ENCODE peak calls at places on chromosomes 7 and 10, in ten cellular contexts. One of them, this sample, is unnamed.

GRCh38 chr10:23994459-23995046 is 214.4 kb upstream of the KIAA1217 start:
- DNase-seq in left kidney: peak
- DNase-seq in A549: peak
- DNase-seq in AG09319: peak
- DNase-seq in endothelial cell: peak
- DNase-seq in ELF-1: peak
- DNase-seq in cardiac fibroblast: peak
- DNase-seq in breast epithelium: peak
- DNase-seq in activated CD4-positive, CD25-positive, alpha-beta regulatory T cell: no peak
- DNase-seq in GM04504: peak
- DNase-seq in this sample: peak

GRCh38 chr7:151175047-151175792 is 7.7 kb upstream of the GBX1 start:
- DNase-seq in left kidney: no peak
- DNase-seq in A549: no peak
- DNase-seq in AG09319: no peak
- DNase-seq in endothelial cell: no peak
- DNase-seq in ELF-1: no peak
- DNase-seq in cardiac fibroblast: no peak
- DNase-seq in breast epithelium: no peak
- DNase-seq in activated CD4-positive, CD25-positive, alpha-beta regulatory T cell: no peak
- DNase-seq in GM04504: no peak
- DNase-seq in this sample: no peak

GRCh38 chr7:140316165-140316661 is 82.1 kb downstream of the SLC37A3 start:
- DNase-seq in left kidney: no peak
- DNase-seq in A549: peak
- DNase-seq in AG09319: peak
- DNase-seq in endothelial cell: no peak
- DNase-seq in ELF-1: no peak
- DNase-seq in cardiac fibroblast: peak
- DNase-seq in breast epithelium: peak
- DNase-seq in activated CD4-positive, CD25-positive, alpha-beta regulatory T cell: no peak
- DNase-seq in GM04504: peak
- DNase-seq in this sample: peak

GRCh38 chr7:31120800-31121513 is 68.8 kb downstream of the ADCYAP1R1 start:
- DNase-seq in left kidney: no peak
- DNase-seq in A549: no peak
- DNase-seq in AG09319: no peak
- DNase-seq in endothelial cell: no peak
- DNase-seq in ELF-1: no peak
- DNase-seq in cardiac fibroblast: no peak
- DNase-seq in breast epithelium: no peak
- DNase-seq in activated CD4-positive, CD25-positive, alpha-beta regulatory T cell: no peak
- DNase-seq in GM04504: no peak
- DNase-seq in this sample: no peak

GRCh38 chr7:138396251-138397070 is 63.6 kb upstream of the TRIM24 start:
- DNase-seq in left kidney: peak
- DNase-seq in A549: peak
- DNase-seq in AG09319: no peak
- DNase-seq in endothelial cell: no peak
- DNase-seq in ELF-1: peak
- DNase-seq in cardiac fibroblast: no peak
- DNase-seq in breast epithelium: no peak
- DNase-seq in activated CD4-positive, CD25-positive, alpha-beta regulatory T cell: no peak
- DNase-seq in GM04504: no peak
- DNase-seq in this sample: no peak

GRCh38 chr7:41401833-41402232 is 301.1 kb downstream of the INHBA start:
- DNase-seq in left kidney: no peak
- DNase-seq in A549: no peak
- DNase-seq in AG09319: no peak
- DNase-seq in endothelial cell: no peak
- DNase-seq in ELF-1: no peak
- DNase-seq in cardiac fibroblast: no peak
- DNase-seq in breast epithelium: no peak
- DNase-seq in activated CD4-positive, CD25-positive, alpha-beta regulatory T cell: no peak
- DNase-seq in GM04504: no peak
- DNase-seq in this sample: no peak

GRCh38 chr10:112376578-112376855 is 2.6 kb downstream of the ACSL5 start:
- DNase-seq in left kidney: no peak
- DNase-seq in A549: no peak
- DNase-seq in AG09319: no peak
- DNase-seq in endothelial cell: no peak
- DNase-seq in ELF-1: no peak
- DNase-seq in cardiac fibroblast: no peak
- DNase-seq in breast epithelium: no peak
- DNase-seq in activated CD4-positive, CD25-positive, alpha-beta regulatory T cell: no peak
- DNase-seq in GM04504: no peak
- DNase-seq in this sample: no peak

GRCh38 chr10:69335063-69335587 is 56.8 kb downstream of the HK1 start:
- DNase-seq in left kidney: no peak
- DNase-seq in A549: no peak
- DNase-seq in AG09319: no peak
- DNase-seq in endothelial cell: no peak
- DNase-seq in ELF-1: no peak
- DNase-seq in cardiac fibroblast: peak
- DNase-seq in breast epithelium: no peak
- DNase-seq in activated CD4-positive, CD25-positive, alpha-beta regulatory T cell: no peak
- DNase-seq in GM04504: no peak
- DNase-seq in this sample: no peak

GRCh38 chr10:60480865-60481563 is 91.3 kb upstream of the ANK3 start:
- DNase-seq in left kidney: no peak
- DNase-seq in A549: peak
- DNase-seq in AG09319: peak
- DNase-seq in endothelial cell: no peak
- DNase-seq in ELF-1: no peak
- DNase-seq in cardiac fibroblast: peak
- DNase-seq in breast epithelium: no peak
- DNase-seq in activated CD4-positive, CD25-positive, alpha-beta regulatory T cell: no peak
- DNase-seq in GM04504: peak
- DNase-seq in this sample: peak

GRCh38 chr7:121069346-121070100 is 81.0 kb downstream of the CPED1 start:
- DNase-seq in left kidney: no peak
- DNase-seq in A549: no peak
- DNase-seq in AG09319: no peak
- DNase-seq in endothelial cell: no peak
- DNase-seq in ELF-1: no peak
- DNase-seq in cardiac fibroblast: no peak
- DNase-seq in breast epithelium: no peak
- DNase-seq in activated CD4-positive, CD25-positive, alpha-beta regulatory T cell: no peak
- DNase-seq in GM04504: no peak
- DNase-seq in this sample: no peak

GRCh38 chr7:34260282-34260681 is 354.9 kb downstream of the BMPER start:
- DNase-seq in left kidney: no peak
- DNase-seq in A549: peak
- DNase-seq in AG09319: peak
- DNase-seq in endothelial cell: no peak
- DNase-seq in ELF-1: no peak
- DNase-seq in cardiac fibroblast: peak
- DNase-seq in breast epithelium: no peak
- DNase-seq in activated CD4-positive, CD25-positive, alpha-beta regulatory T cell: no peak
- DNase-seq in GM04504: peak
- DNase-seq in this sample: peak